ENCODE peak calls at places on chromosomes 13 and 19, in four cellular contexts. One of them, this sample, is unnamed.
A peak's percentile ranks its signal among the peaks of the same experiment; 100 is the strongest.

GRCh38 chr13:25301347-25302113 is at the start of gene NUP58:
- DNase-seq in GM23248: peak; percentile 99
- DNase-seq in hepatocyte: peak; percentile 96
- DNase-seq in MM.1S: peak; percentile 89
- DNase-seq in this sample: peak; percentile 97

GRCh38 chr19:14432817-14433453 is at the start of gene PKN1:
- DNase-seq in GM23248: peak; percentile 75
- DNase-seq in hepatocyte: peak; percentile 84
- DNase-seq in MM.1S: peak; percentile 62
- DNase-seq in this sample: peak; percentile 84

GRCh38 chr19:57566396-57567256 is 7.0 kb upstream of the ZNF550 start:
- DNase-seq in GM23248: peak; percentile 47
- DNase-seq in hepatocyte: peak; percentile 16
- DNase-seq in MM.1S: no peak
- DNase-seq in this sample: peak; percentile 66

GRCh38 chr19:35098413-35099049 is 17.1 kb upstream of the FXYD3 start:
- DNase-seq in GM23248: no peak
- DNase-seq in hepatocyte: no peak
- DNase-seq in MM.1S: no peak
- DNase-seq in this sample: no peak

GRCh38 chr13:114135731-114136171 is 3.3 kb upstream of the RASA3 start:
- DNase-seq in GM23248: no peak
- DNase-seq in hepatocyte: no peak
- DNase-seq in MM.1S: no peak
- DNase-seq in this sample: no peak

GRCh38 chr13:112252744-112253590 is 123.2 kb upstream of the SPACA7 start:
- DNase-seq in GM23248: no peak
- DNase-seq in hepatocyte: no peak
- DNase-seq in MM.1S: no peak
- DNase-seq in this sample: no peak

GRCh38 chr19:8576273-8576993 is 809 bp downstream of the MYO1F start:
- DNase-seq in GM23248: no peak
- DNase-seq in hepatocyte: no peak
- DNase-seq in MM.1S: no peak
- DNase-seq in this sample: no peak

GRCh38 chr13:44191504-44192171 is 182.0 kb upstream of the SERP2 start:
- DNase-seq in GM23248: peak; percentile 90
- DNase-seq in hepatocyte: peak; percentile 61
- DNase-seq in MM.1S: no peak
- DNase-seq in this sample: peak; percentile 78

GRCh38 chr19:32674153-32674958 is 624 bp downstream of the ANKRD27 start:
- DNase-seq in GM23248: peak; percentile 43
- DNase-seq in hepatocyte: no peak
- DNase-seq in MM.1S: no peak
- DNase-seq in this sample: peak; percentile 69

GRCh38 chr13:53112522-53112921 is 83.9 kb downstream of the OLFM4 start:
- DNase-seq in GM23248: no peak
- DNase-seq in hepatocyte: no peak
- DNase-seq in MM.1S: no peak
- DNase-seq in this sample: peak; percentile 97

GRCh38 chr13:28582225-28582891 is 76.6 kb upstream of the POMP start:
- DNase-seq in GM23248: no peak
- DNase-seq in hepatocyte: no peak
- DNase-seq in MM.1S: no peak
- DNase-seq in this sample: no peak

GRCh38 chr13:98022210-98022609 is 68.7 kb downstream of the IPO5 start:
- DNase-seq in GM23248: peak; percentile 86
- DNase-seq in hepatocyte: no peak
- DNase-seq in MM.1S: no peak
- DNase-seq in this sample: no peak

GRCh38 chr13:79541426-79542049 is 60.6 kb downstream of the NDFIP2 start:
- DNase-seq in GM23248: peak; percentile 55
- DNase-seq in hepatocyte: peak; percentile 60
- DNase-seq in MM.1S: peak; percentile 61
- DNase-seq in this sample: peak; percentile 86

GRCh38 chr13:58950911-58951310 is 1212.8 kb downstream of the DIAPH3 start:
- DNase-seq in GM23248: no peak
- DNase-seq in hepatocyte: no peak
- DNase-seq in MM.1S: no peak
- DNase-seq in this sample: peak; percentile 41

GRCh38 chr13:58955546-58956385 is 1208.0 kb downstream of the DIAPH3 start:
- DNase-seq in GM23248: no peak
- DNase-seq in hepatocyte: no peak
- DNase-seq in MM.1S: no peak
- DNase-seq in this sample: no peak

GRCh38 chr13:58949646-58950045 is 1214.1 kb downstream of the DIAPH3 start:
- DNase-seq in GM23248: no peak
- DNase-seq in hepatocyte: no peak
- DNase-seq in MM.1S: no peak
- DNase-seq in this sample: no peak

DNA sequence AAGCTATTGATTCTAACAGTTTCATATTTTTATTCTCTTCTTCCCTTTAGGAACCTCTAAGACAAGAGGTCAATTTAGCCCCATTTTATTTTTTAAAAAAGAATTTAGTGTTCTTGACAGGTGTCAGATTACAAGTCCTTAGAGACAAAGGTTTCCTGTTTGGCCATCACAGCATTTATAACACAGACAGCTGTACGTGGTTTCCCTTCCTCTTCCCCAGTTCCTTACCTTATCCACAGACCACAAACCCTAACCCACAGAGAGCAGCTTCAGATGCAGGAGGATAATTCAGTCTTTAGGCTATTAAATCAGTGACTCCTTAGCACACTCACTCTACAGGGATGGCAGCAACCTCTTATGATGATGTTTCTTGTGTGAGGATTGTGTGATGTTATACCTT is 1210.1 kb downstream of the DIAPH3 start:
- DNase-seq in GM23248: no peak
- DNase-seq in hepatocyte: no peak
- DNase-seq in MM.1S: peak; percentile 58
- DNase-seq in this sample: peak; percentile 59
- H3K4me3 ChIP-seq in GM23248: no peak overlapping the region
- H3K4me3 ChIP-seq in hepatocyte: no peak overlapping the region
- H3K4me3 ChIP-seq in MM.1S: no peak overlapping the region
- H3K4me3 ChIP-seq in this sample: peak overlapping the region; percentile 16

GRCh38 chr19:12872941-12873890 is 8.0 kb downstream of the DNASE2 start:
- DNase-seq in GM23248: peak; percentile 57
- DNase-seq in hepatocyte: peak; percentile 35
- DNase-seq in MM.1S: peak; percentile 25
- DNase-seq in this sample: peak; percentile 87
- H3K9me2 ChIP-seq in GM23248: no peaks in the 10 kb centered on the region
- H3K9me2 ChIP-seq in hepatocyte: no peaks in the 10 kb centered on the region
- H3K9me2 ChIP-seq in MM.1S: no peaks in the 10 kb centered on the region
- H3K9me2 ChIP-seq in this sample: no peaks in the 10 kb centered on the region

GRCh38 chr19:15495151-15495550 is 13.2 kb upstream of the CYP4F22 start:
- DNase-seq in GM23248: no peak
- DNase-seq in hepatocyte: no peak
- DNase-seq in MM.1S: no peak
- DNase-seq in this sample: no peak
- H3K4me2 ChIP-seq in GM23248: no peak overlapping the region
- H3K4me2 ChIP-seq in hepatocyte: no peak overlapping the region
- H3K4me2 ChIP-seq in MM.1S: no peak overlapping the region
- H3K4me2 ChIP-seq in this sample: no peak overlapping the region

GRCh38 chr13:22738357-22738756 is 442.4 kb upstream of the SGCG start:
- DNase-seq in GM23248: no peak
- DNase-seq in hepatocyte: no peak
- DNase-seq in MM.1S: no peak
- DNase-seq in this sample: no peak

GRCh38 chr13:22740264-22740663 is 440.5 kb upstream of the SGCG start:
- DNase-seq in GM23248: no peak
- DNase-seq in hepatocyte: no peak
- DNase-seq in MM.1S: no peak
- DNase-seq in this sample: peak; percentile 66

GRCh38 chr13:22736084-22736767 is 444.6 kb upstream of the SGCG start:
- DNase-seq in GM23248: no peak
- DNase-seq in hepatocyte: no peak
- DNase-seq in MM.1S: no peak
- DNase-seq in this sample: no peak

GRCh38 chr13:22736768-22737092 is 444.0 kb upstream of the SGCG start:
- DNase-seq in GM23248: no peak
- DNase-seq in hepatocyte: no peak
- DNase-seq in MM.1S: no peak
- DNase-seq in this sample: no peak

GRCh38 chr13:22735381-22735995 is 445.3 kb upstream of the SGCG start:
- DNase-seq in GM23248: no peak
- DNase-seq in hepatocyte: peak; percentile 12
- DNase-seq in MM.1S: no peak
- DNase-seq in this sample: no peak
- H3K4me3 ChIP-seq in GM23248: no peak overlapping the region
- H3K4me3 ChIP-seq in hepatocyte: no peak overlapping the region
- H3K4me3 ChIP-seq in MM.1S: no peak overlapping the region
- H3K4me3 ChIP-seq in this sample: no peak overlapping the region

DNA sequence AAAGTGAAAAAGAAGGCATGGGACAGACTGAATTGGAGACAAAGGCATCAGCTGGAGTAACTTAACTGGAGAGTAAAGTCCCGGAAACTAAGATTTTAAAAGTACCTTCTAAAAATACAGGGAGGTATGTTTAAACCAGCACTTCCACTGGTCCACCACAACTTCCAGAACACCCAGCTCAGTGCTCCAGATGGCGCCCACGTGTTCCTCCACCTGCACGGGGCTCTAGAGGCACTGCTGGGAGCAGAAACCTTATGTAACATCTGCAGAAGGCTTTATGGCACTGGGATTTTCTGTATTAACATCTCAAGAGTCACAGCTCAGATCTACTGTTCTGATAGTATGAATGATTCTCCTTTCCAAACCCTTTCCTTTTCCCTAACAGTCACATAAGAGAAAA is 252.1 kb downstream of the DCLK1 start:
- DNase-seq in GM23248: no peak
- DNase-seq in hepatocyte: no peak
- DNase-seq in MM.1S: peak; percentile 28
- DNase-seq in this sample: no peak
- H3K9me2 ChIP-seq in GM23248: no peaks in the 10 kb centered on the region
- H3K9me2 ChIP-seq in hepatocyte: no peaks in the 10 kb centered on the region
- H3K9me2 ChIP-seq in MM.1S: no peaks in the 10 kb centered on the region
- H3K9me2 ChIP-seq in this sample: no peaks in the 10 kb centered on the region

GRCh38 chr19:1584500-1585242 is 8.0 kb downstream of the MBD3 start:
- DNase-seq in GM23248: no peak
- DNase-seq in hepatocyte: no peak
- DNase-seq in MM.1S: no peak
- DNase-seq in this sample: no peak

GRCh38 chr19:1585243-1585580 is 7.5 kb downstream of the MBD3 start:
- DNase-seq in GM23248: no peak
- DNase-seq in hepatocyte: no peak
- DNase-seq in MM.1S: no peak
- DNase-seq in this sample: no peak

GRCh38 chr19:1591421-1592022 is 1.1 kb downstream of the MBD3 start:
- DNase-seq in GM23248: peak; percentile 32
- DNase-seq in hepatocyte: peak; percentile 37
- DNase-seq in MM.1S: peak; percentile 36
- DNase-seq in this sample: peak; percentile 67

GRCh38 chr19:1590641-1591397 is 1.8 kb downstream of the MBD3 start:
- DNase-seq in GM23248: peak; percentile 57
- DNase-seq in hepatocyte: peak; percentile 59
- DNase-seq in MM.1S: peak; percentile 59
- DNase-seq in this sample: peak; percentile 76

DNA sequence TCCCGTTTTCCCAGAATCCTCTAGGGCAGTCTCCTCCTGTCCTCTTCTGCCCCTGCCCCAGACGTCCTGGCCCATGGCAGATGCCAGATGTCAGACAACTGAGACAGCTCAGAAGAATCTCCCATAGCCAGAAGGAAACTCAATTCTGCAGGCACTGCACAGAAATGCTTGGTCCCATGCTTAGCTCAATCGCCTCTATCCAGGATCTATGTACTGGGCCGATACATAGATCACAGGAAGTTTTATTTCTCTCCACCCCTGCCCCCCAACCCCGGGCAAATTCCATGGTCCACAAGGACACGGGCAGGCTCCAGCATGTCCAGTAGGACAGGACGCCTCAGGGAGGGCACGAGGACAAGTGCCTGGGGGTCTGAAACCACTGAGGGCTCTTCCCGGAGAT is 4.8 kb downstream of the MBD3 start:
- DNase-seq in GM23248: no peak
- DNase-seq in hepatocyte: no peak
- DNase-seq in MM.1S: no peak
- DNase-seq in this sample: no peak
- H3K4me2 ChIP-seq in GM23248: no peak overlapping the region
- H3K4me2 ChIP-seq in hepatocyte: no peak overlapping the region
- H3K4me2 ChIP-seq in MM.1S: no peak overlapping the region
- H3K4me2 ChIP-seq in this sample: no peak overlapping the region

GRCh38 chr13:52012512-52012836 is 276 bp downstream of the ALG11 start:
- DNase-seq in GM23248: no peak
- DNase-seq in hepatocyte: no peak
- DNase-seq in MM.1S: no peak
- DNase-seq in this sample: no peak
- H3K4me3 ChIP-seq in GM23248: peak overlapping the region; percentile 94
- H3K4me3 ChIP-seq in hepatocyte: peak overlapping the region; percentile 32
- H3K4me3 ChIP-seq in MM.1S: peak overlapping the region; percentile 79
- H3K4me3 ChIP-seq in this sample: peak overlapping the region; percentile 72